ENCODE peak calls at places on chromosomes 12 and 14, in eight cellular contexts. B is brain microvascular endothelial cell; W is RWPE2; O is CD8-positive, alpha-beta T cell; G is endodermal cell; V is cardiac muscle cell; C is uterus; R is body of pancreas. M is an unnamed sample.
A peak's percentile ranks its signal among the peaks of the same experiment; 100 is the strongest.

GRCh38 chr12:15629108-15629507 is 160.1 kb downstream of the EPS8 start:
- DNase-seq in B (peak; percentile 98), W (no peak), O (no peak), G (peak; percentile 57), V (peak; percentile 59), C (peak; percentile 72), R (peak; percentile 46), M (peak; percentile 94)

GRCh38 chr14:92586966-92587365 is 73.4 kb downstream of the RIN3 start:
- DNase-seq in B (no peak), W (no peak), O (no peak), G (no peak), V (no peak), C (no peak), R (no peak), M (peak; percentile 49)

GRCh38 chr14:69586420-69586819 is 11.7 kb upstream of the CCDC177 start:
- DNase-seq in B (no peak), W (no peak), O (no peak), G (no peak), V (no peak), C (no peak), R (no peak), M (no peak)

GRCh38 chr12:93146970-93147369 is 217.9 kb upstream of the EEA1 start:
- DNase-seq in B (no peak), W (no peak), O (no peak), G (no peak), V (no peak), C (no peak), R (no peak), M (no peak)

GRCh38 chr12:52191841-52192791 is at the start of gene KRT80:
- DNase-seq in B (peak; percentile 96), W (peak; percentile 96), O (no peak), G (no peak), V (no peak), C (peak; percentile 76), R (peak; percentile 98), M (peak; percentile 96)

GRCh38 chr12:87807127-87807526 is 222.1 kb downstream of the C12orf50 start:
- DNase-seq in B (no peak), W (no peak), O (no peak), G (no peak), V (no peak), C (no peak), R (no peak), M (no peak)

GRCh38 chr14:39265741-39266588 is 32.2 kb downstream of the MIA2 start:
- DNase-seq in B (peak; percentile 32), W (no peak), O (no peak), G (no peak), V (peak; percentile 5), C (no peak), R (no peak), M (no peak)

GRCh38 chr14:99181804-99182520 is 90.0 kb downstream of the BCL11B start:
- DNase-seq in B (no peak), W (no peak), O (no peak), G (no peak), V (no peak), C (no peak), R (no peak), M (no peak)

GRCh38 chr12:66688836-66689439 is 10.1 kb upstream of the GRIP1 start:
- DNase-seq in B (peak; percentile 18), W (peak; percentile 51), O (peak; percentile 32), G (peak; percentile 94), V (peak; percentile 80), C (no peak), R (peak; percentile 58), M (no peak)

GRCh38 chr12:110698171-110698902 is 9.4 kb upstream of the HVCN1 start:
- DNase-seq in B (peak; percentile 77), W (no peak), O (peak; percentile 74), G (peak; percentile 97), V (peak; percentile 74), C (peak; percentile 83), R (peak; percentile 80), M (peak; percentile 85)

GRCh38 chr12:991350-992278 is 591 bp downstream of the ERC1 start:
- DNase-seq in B (no peak), W (no peak), O (peak; percentile 29), G (peak; percentile 70), V (no peak), C (no peak), R (no peak), M (peak; percentile 77)

GRCh38 chr12:12927211-12928079 is 24.5 kb downstream of the GPRC5D start:
- DNase-seq in B (no peak), W (peak; percentile 60), O (no peak), G (no peak), V (peak; percentile 83), C (no peak), R (peak; percentile 97), M (peak; percentile 78)

GRCh38 chr12:121451931-121452330 is 52.0 kb downstream of the RNF34 start:
- DNase-seq in B (no peak), W (no peak), O (no peak), G (no peak), V (no peak), C (no peak), R (no peak), M (no peak)

GRCh38 chr12:66822961-66823360 is 144.1 kb upstream of the GRIP1 start:
- DNase-seq in B (no peak), W (no peak), O (no peak), G (no peak), V (no peak), C (no peak), R (no peak), M (no peak)

GRCh38 chr12:75923964-75924666 is 107.5 kb downstream of the PHLDA1 start:
- DNase-seq in B (no peak), W (no peak), O (no peak), G (no peak), V (no peak), C (no peak), R (no peak), M (no peak)

GRCh38 chr12:124626841-124627502 is 59.6 kb upstream of the NCOR2 start:
- DNase-seq in B (peak; percentile 47), W (no peak), O (no peak), G (no peak), V (no peak), C (peak; percentile 69), R (peak; percentile 53), M (no peak)

GRCh38 chr12:124514145-124514995 is 53.0 kb downstream of the NCOR2 start:
- DNase-seq in B (no peak), W (no peak), O (no peak), G (no peak), V (no peak), C (no peak), R (no peak), M (no peak)

GRCh38 chr12:84842406-84843013 is 70.1 kb downstream of the SLC6A15 start:
- DNase-seq in B (peak; percentile 66), W (no peak), O (no peak), G (no peak), V (peak; percentile 60), C (no peak), R (no peak), M (no peak)

GRCh38 chr12:108099085-108099484 is 30.0 kb upstream of the WSCD2 start:
- DNase-seq in B (no peak), W (no peak), O (no peak), G (no peak), V (no peak), C (no peak), R (no peak), M (peak; percentile 16)

GRCh38 chr14:20427231-20428009 is 8.5 kb downstream of the KLHL33 start:
- DNase-seq in B (peak; percentile 40), W (no peak), O (no peak), G (peak; percentile 52), V (no peak), C (no peak), R (no peak), M (no peak)

GRCh38 chr12:113092478-113093408 is 36.2 kb downstream of the DTX1 start:
- DNase-seq in B (no peak), W (no peak), O (no peak), G (peak; percentile 97), V (peak; percentile 42), C (no peak), R (peak; percentile 41), M (no peak)

GRCh38 chr14:61553730-61554641 is 141.3 kb upstream of the HIF1A start:
- DNase-seq in B (peak; percentile 97), W (peak; percentile 94), O (no peak), G (no peak), V (no peak), C (no peak), R (peak; percentile 67), M (no peak)

GRCh38 chr14:91155626-91156089 is 41.8 kb downstream of the DGLUCY start:
- DNase-seq in B (no peak), W (no peak), O (no peak), G (no peak), V (no peak), C (no peak), R (no peak), M (no peak)
- TF ChIP-seq CTCF in B (peak; percentile 8), W (peak; percentile 16), O (no peak), G (peak; percentile 52), V (no peak), C (no peak), R (no peak), M (no peak)

DNA sequence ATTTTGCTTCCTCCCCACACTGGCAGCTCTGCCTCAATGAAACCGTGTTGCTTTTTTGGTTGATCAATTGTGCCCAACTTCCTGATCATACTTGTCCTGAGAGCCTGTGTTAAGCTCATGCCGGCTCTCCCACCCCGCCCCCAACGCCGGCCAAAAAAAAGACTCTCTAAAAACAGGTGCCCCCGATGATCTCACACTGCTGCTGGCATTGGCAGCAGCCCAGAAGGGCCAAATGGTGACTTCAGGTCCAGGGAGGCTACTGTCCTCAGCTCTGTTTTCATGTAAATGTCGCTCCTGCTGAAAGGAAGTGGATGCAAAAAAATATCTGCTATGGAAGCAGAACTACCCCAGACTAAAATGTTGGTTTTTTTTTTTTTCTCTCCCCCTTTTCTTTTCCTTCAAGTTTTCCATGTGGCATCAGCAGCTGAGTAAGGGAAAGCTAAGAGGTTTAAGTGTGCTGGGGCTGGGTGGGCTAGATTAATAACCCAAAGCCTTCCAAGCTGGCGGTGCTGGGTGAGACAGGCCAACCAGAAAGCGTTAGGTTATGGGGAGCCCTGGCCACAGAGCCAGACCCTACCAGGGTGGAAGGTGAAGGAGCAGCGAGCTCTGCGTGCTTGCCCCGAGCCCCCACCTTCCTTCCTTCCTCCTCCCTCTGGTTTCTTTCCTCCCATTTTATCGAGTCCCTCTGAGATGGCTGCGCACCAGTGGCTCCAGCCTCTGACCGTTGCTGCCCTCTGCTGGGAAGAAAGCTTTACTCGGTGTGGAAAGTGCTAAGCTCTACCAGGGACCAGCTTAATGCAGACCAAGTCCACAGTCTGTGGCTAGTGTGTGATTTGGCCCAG is 396.1 kb downstream of the NRXN3 start:
- DNase-seq in B (peak; percentile 76), W (no peak), O (peak; percentile 57), G (peak; percentile 97), V (peak; percentile 83), C (peak; percentile 50), R (peak; percentile 78), M (peak; percentile 77)
- H3K4me3 ChIP-seq in B (peak overlapping the region; percentile 31), W (no peak overlapping the region), O (no peak overlapping the region), G (no peak overlapping the region), V (no peak overlapping the region), C (no peak overlapping the region), R (no peak overlapping the region), M (peak overlapping the region; percentile 67)

GRCh38 chr14:55121146-55121545 is 7.9 kb upstream of the LGALS3 start:
- DNase-seq in B (no peak), W (no peak), O (no peak), G (no peak), V (no peak), C (no peak), R (no peak), M (no peak)
- H3K27ac ChIP-seq in B (no peak overlapping the region), W (no peak overlapping the region), O (no peak overlapping the region), G (no peak overlapping the region), V (no peak overlapping the region), C (no peak overlapping the region), R (no peak overlapping the region), M (no peak overlapping the region)

GRCh38 chr12:26694402-26694801 is 138.6 kb downstream of the ITPR2 start:
- DNase-seq in B (no peak), W (no peak), O (no peak), G (no peak), V (no peak), C (no peak), R (no peak), M (no peak)
- TF ChIP-seq CTCF in B (no peak), W (no peak), O (no peak), G (no peak), V (no peak), C (no peak), R (no peak), M (no peak)

M was measured in coronary artery.